ENCODE peak calls at places on chromosomes 3 and 15, in seven cellular contexts. P, J, Q, F, Z, V and R are unnamed samples.

GRCh38 chr3:59772416-59773408 is 722.9 kb upstream of the CFAP20DC start:
- DNase-seq in F (no peak), P (peak; percentile 39), J (no peak), Q (no peak), V (no peak), Z (no peak), R (no peak)

GRCh38 chr3:138157743-138158142 is 17.0 kb downstream of the DBR1 start:
- DNase-seq in V (no peak), Z (no peak), P (no peak), J (no peak), Q (no peak), F (no peak), R (no peak)

GRCh38 chr3:38131621-38132369 is 5.1 kb downstream of the ACAA1 start:
- DNase-seq in V (peak; percentile 53), Q (no peak), F (peak; percentile 90), P (no peak), J (peak; percentile 92), Z (no peak), R (no peak)

GRCh38 chr3:122024800-122025199 is 2.8 kb upstream of the ILDR1 start:
- DNase-seq in F (no peak), Q (no peak), V (no peak), P (no peak), Z (no peak), J (no peak), R (no peak)

GRCh38 chr15:66169023-66169422 is 84.5 kb downstream of the MEGF11 start:
- DNase-seq in Z (no peak), Q (no peak), J (no peak), P (peak; percentile 46), V (no peak), F (no peak), R (no peak)

GRCh38 chr3:140922634-140923033 is 19.0 kb upstream of the SLC25A36 start:
- DNase-seq in F (peak; percentile 70), Z (peak; percentile 32), Q (no peak), J (no peak), V (no peak), P (no peak), R (no peak)

GRCh38 chr15:43469867-43470266 is 23.1 kb downstream of the TP53BP1 start:
- DNase-seq in P (no peak), Q (no peak), J (no peak), F (no peak), Z (no peak), V (no peak), R (no peak)

GRCh38 chr3:155960060-155960459 is 89.6 kb downstream of the GMPS start:
- DNase-seq in P (no peak), Z (no peak), J (no peak), F (no peak), Q (no peak), V (no peak), R (no peak)

GRCh38 chr3:194187543-194187942 is 51.6 kb downstream of the HES1 start:
- DNase-seq in Q (no peak), P (no peak), J (no peak), Z (no peak), F (no peak), V (no peak), R (no peak)

GRCh38 chr15:62647195-62647865 is 395.2 kb upstream of the TPM1 start:
- DNase-seq in V (peak; percentile 74), J (no peak), P (no peak), F (no peak), Q (no peak), Z (no peak), R (no peak)

GRCh38 chr15:80940851-80941250 is 48.8 kb downstream of the MESD start:
- DNase-seq in V (no peak), Q (no peak), P (no peak), Z (no peak), J (no peak), F (no peak), R (no peak)

GRCh38 chr3:126407412-126408044 is 12.8 kb downstream of the CFAP100 start:
- DNase-seq in V (peak; percentile 8), Q (no peak), P (no peak), J (no peak), F (no peak), Z (no peak), R (no peak)

GRCh38 chr15:35358824-35359223 is 187.1 kb downstream of the DPH6 start:
- DNase-seq in Q (no peak), V (no peak), J (peak; percentile 46), Z (no peak), P (no peak), F (no peak), R (no peak)
- TF ChIP-seq CTCF in Q (no peak), V (no peak), J (no peak), Z (no peak), P (no peak), F (no peak), R (no peak)

GRCh38 chr3:88002448-88002847 is 56.4 kb downstream of the CGGBP1 start:
- DNase-seq in J (no peak), P (no peak), Z (no peak), F (no peak), Q (no peak), V (no peak), R (no peak)

GRCh38 chr3:87997966-87998365 is 60.8 kb downstream of the CGGBP1 start:
- DNase-seq in Q (no peak), F (no peak), P (no peak), J (no peak), V (no peak), Z (no peak), R (no peak)

GRCh38 chr3:88005066-88005465 is 53.7 kb downstream of the CGGBP1 start:
- DNase-seq in Q (no peak), V (no peak), P (no peak), Z (peak; percentile 35), F (peak; percentile 56), J (no peak), R (no peak)

GRCh38 chr3:88000853-88001252 is 58.0 kb downstream of the CGGBP1 start:
- DNase-seq in J (peak; percentile 83), Q (no peak), V (no peak), P (no peak), Z (no peak), F (peak; percentile 74), R (no peak)

GRCh38 chr3:88003115-88003755 is 55.6 kb downstream of the CGGBP1 start:
- DNase-seq in V (peak; percentile 26), Z (no peak), J (no peak), Q (no peak), F (peak; percentile 76), P (no peak), R (no peak)
- TF ChIP-seq CTCF in V (peak; percentile 72), Z (peak; percentile 44), J (peak; percentile 87), Q (peak; percentile 59), F (peak; percentile 96), P (peak; percentile 60), R (peak; percentile 77)

DNA sequence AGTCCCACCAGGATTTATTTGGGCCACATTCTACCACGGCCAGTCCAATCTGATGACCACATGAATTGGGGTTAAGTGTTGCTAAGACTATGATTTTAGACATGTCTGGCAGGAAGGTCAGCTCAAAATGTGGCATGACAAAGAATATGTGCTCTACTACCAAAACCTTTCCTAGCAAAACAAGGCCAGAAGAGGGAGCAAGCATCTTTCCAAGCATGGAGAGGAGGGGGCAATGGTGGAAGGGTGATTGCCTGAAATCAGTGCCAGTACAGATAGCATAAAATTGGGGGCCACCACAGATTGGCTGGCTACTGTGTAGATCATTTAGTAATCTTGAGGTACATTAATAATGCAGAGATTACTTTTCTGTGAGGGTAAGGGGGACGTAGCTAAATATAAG is 43.2 kb downstream of the TMEM39A start:
- DNase-seq in Q (no peak), P (no peak), V (no peak), Z (no peak), F (peak; percentile 65), J (peak; percentile 64), R (no peak)
- TF ChIP-seq CTCF in Q (no peak), P (no peak), V (no peak), Z (no peak), F (peak; percentile 56), J (peak; percentile 76), R (no peak)

DNA sequence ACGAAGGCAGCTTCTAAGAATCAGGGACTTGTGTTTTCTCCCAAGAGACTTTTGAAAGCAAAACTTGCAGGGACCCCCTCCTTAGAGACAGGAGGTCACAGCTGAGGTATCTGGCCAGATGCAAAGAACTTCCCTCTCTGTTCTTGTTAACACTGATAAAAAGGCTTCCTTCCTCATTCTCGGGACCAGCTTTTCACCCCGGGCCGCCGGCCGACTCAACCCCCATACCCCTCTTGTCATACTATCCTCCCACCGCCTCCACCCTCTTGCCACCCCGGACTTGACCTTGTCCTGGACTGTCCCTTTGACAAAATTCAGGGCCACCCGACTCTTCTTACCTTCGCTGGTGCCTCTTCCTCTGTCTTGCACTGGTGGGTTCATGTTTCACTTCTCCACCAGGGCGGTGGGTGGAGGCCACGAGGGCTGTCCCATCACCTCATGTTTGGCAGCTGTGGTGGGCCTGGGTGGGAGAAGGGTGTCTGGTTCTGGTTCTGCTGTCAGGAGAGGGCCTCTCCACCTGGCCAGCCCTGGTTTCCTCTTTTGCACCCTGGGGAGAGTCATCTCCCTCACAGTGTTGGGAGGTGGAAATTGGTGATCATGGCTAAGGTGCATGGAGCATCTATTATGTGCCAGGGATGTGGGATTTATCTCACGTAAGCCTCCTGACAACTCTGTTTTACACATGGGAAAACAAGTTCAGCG is 32.5 kb downstream of the BHLHE40 start:
- DNase-seq in P (peak; percentile 89), Q (no peak), F (no peak), Z (peak; percentile 73), V (no peak), J (peak; percentile 57), R (no peak)
- TF ChIP-seq CTCF in P (no peak), Q (no peak), F (no peak), Z (no peak), V (no peak), J (peak; percentile 24), R (no peak)